ENCODE peak calls at places on chromosome 21, in four cellular contexts. C is transverse colon, L is pancreas, Q is Peyer's patch. B is an unnamed sample.

GRCh38 chr21:14567557-14568279 is 21.6 kb upstream of the SAMSN1 start:
- DNase-seq in C (no peak), L (no peak), Q (peak), B (no peak)

GRCh38 chr21:45016031-45016430 is 58.3 kb upstream of the ADARB1 start:
- DNase-seq in C (no peak), L (no peak), Q (no peak), B (peak)

GRCh38 chr21:26148071-26148470 is 22.5 kb downstream of the APP start:
- DNase-seq in C (no peak), L (no peak), Q (no peak), B (no peak)

GRCh38 chr21:45403825-45404725 is 890 bp upstream of the COL18A1 start:
- DNase-seq in C (peak), L (no peak), Q (no peak), B (peak)

GRCh38 chr21:38531610-38532009 is 33.3 kb upstream of the ERG start:
- DNase-seq in C (no peak), L (no peak), Q (no peak), B (no peak)

GRCh38 chr21:17708541-17709265 is 96.0 kb upstream of the BTG3 start:
- DNase-seq in C (no peak), L (no peak), Q (no peak), B (no peak)

GRCh38 chr21:23660560-23660959 is 1946.7 kb downstream of the MRPL39 start:
- DNase-seq in C (no peak), L (no peak), Q (no peak), B (no peak)

GRCh38 chr21:46150491-46151121 is 4.8 kb downstream of the FTCD start:
- DNase-seq in C (peak), L (no peak), Q (no peak), B (peak)

GRCh38 chr21:37855568-37856391 is 60.5 kb downstream of the KCNJ6 start:
- DNase-seq in C (no peak), L (no peak), Q (no peak), B (no peak)

GRCh38 chr21:45153358-45154318 is 79.3 kb downstream of the ADARB1 start:
- DNase-seq in C (no peak), L (no peak), Q (peak), B (no peak)

GRCh38 chr21:41366522-41367151 is 4.8 kb downstream of the MX2 start:
- DNase-seq in C (peak), L (peak), Q (peak), B (no peak)

GRCh38 chr21:44927587-44928461 is 7.1 kb upstream of the ITGB2 start:
- DNase-seq in C (peak), L (no peak), Q (peak), B (peak)

GRCh38 chr21:18451679-18452078 is 48.1 kb upstream of the TMPRSS15 start:
- DNase-seq in C (no peak), L (no peak), Q (no peak), B (no peak)

GRCh38 chr21:31985398-31985797 is 112.6 kb downstream of the HUNK start:
- DNase-seq in C (no peak), L (no peak), Q (no peak), B (no peak)

GRCh38 chr21:14273736-14274538 is 58.0 kb downstream of the RBM11 start:
- DNase-seq in C (peak), L (peak), Q (no peak), B (no peak)

GRCh38 chr21:15706686-15707085 is 23.1 kb upstream of the USP25 start:
- DNase-seq in C (peak), L (no peak), Q (no peak), B (peak)

GRCh38 chr21:27268290-27268689 is 301.4 kb upstream of the ADAMTS5 start:
- DNase-seq in C (no peak), L (no peak), Q (no peak), B (no peak)

GRCh38 chr21:14916676-14917141 is 148.1 kb downstream of the NRIP1 start:
- DNase-seq in C (peak), L (no peak), Q (no peak), B (no peak)

GRCh38 chr21:45887121-45887611 is 94.4 kb upstream of the COL6A1 start:
- DNase-seq in C (no peak), L (no peak), Q (no peak), B (peak)

GRCh38 chr21:45640888-45641479 is 2.5 kb upstream of the PCBP3 start:
- DNase-seq in C (peak), L (no peak), Q (peak), B (no peak)

GRCh38 chr21:31444061-31444460 is 100.0 kb upstream of the TIAM1 start:
- DNase-seq in C (no peak), L (no peak), Q (peak), B (no peak)

GRCh38 chr21:45530423-45531113 is 11.7 kb downstream of the SLC19A1 start:
- DNase-seq in C (peak), L (no peak), Q (no peak), B (peak)

GRCh38 chr21:26965567-26966359 is 1.1 kb downstream of the ADAMTS5 start:
- DNase-seq in C (peak), L (peak), Q (no peak), B (peak)

DNA sequence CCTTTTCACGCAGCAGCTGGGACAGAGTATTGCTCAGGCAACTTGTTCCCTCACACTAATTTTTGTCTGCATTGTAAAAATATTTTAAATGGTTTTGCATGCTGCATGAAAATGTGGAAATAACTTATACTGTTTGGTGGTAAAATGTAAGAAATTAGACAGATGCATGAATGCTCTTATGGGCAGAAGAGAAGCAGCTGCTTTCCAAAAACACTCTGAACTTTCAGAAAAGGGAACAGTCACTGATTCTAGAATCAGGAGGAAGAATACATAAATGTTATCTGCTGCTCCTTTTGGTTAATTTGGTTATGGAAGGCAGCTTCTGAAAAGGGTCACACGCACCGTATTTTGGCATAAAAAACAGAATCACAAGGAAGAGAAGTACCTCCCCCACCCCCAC is 87.0 kb upstream of the RUNX1 start:
- DNase-seq in C (no peak), L (no peak), Q (no peak), B (no peak)
- H3K27ac ChIP-seq in C (no peak), L (peak), Q (no peak), B (peak)

DNA sequence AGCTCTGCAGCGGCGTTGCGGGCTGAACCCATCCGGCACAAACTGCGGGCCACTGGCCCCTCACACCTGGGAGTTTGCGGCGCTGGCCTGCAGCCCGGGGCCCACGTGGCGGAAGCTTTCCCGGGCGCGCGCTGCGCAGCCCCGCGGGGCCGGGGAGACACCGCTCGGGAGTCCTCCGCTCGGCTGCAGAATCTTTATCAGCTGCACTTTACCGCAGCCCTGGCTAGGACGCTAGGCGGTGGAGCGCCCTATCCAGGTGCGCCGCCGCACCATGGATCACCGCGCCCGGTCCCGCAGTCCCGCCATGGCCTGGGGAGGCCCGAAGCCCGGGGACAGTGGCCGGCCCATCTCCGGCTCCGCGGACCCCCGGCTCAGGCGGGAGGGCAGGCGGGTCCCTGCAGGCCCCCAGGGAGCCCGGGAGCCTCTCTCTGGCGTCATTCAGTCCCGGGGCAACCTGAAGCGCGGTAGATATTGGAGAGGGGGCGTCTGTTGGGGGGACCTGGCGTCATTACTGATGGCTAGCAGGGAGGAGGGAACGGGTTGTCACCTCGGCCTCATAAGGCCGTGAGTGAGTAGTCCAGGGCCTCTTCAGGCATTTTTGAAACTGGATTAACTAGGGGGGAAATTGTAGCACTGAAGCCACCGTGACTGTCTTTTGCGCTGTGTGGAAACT is 5.7 kb upstream of the OLIG2 start:
- DNase-seq in C (no peak), L (no peak), Q (no peak), B (no peak)
- TF ChIP-seq CTCF in C (no peak), L (no peak), Q (no peak), B (no peak)

DNA sequence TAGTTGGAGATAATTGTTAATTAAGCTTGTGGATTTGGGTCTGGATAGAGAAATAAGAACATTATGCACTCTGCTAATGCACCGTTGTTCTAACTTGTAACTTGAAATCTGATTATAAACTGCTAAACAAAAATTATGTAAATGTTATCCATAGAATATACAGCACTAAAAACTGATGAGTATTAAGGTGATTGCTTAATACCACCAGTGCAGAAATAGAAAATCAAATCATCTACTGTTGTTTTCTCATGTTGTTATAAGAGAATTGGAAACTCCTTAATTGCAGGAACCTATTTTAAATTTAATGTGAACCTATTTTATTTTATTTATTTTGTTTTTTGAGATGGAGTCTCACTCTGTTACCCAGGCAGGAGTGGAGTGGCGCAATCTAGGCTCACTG is 125.7 kb downstream of the ITSN1 start:
- DNase-seq in C (no peak), L (no peak), Q (no peak), B (no peak)
- H3K4me3 ChIP-seq in C (no peak), L (no peak), Q (no peak), B (no peak)

GRCh38 chr21:33289199-33289819 is 23.1 kb downstream of the IL10RB start:
- DNase-seq in C (no peak), L (no peak), Q (no peak), B (no peak)

GRCh38 chr21:33281101-33281652 is 15.0 kb downstream of the IL10RB start:
- DNase-seq in C (no peak), L (no peak), Q (no peak), B (no peak)

GRCh38 chr21:33286600-33287456 is 20.7 kb downstream of the IL10RB start:
- DNase-seq in C (peak), L (peak), Q (no peak), B (no peak)

GRCh38 chr21:33290441-33290840 is 24.3 kb downstream of the IL10RB start:
- DNase-seq in C (peak), L (no peak), Q (no peak), B (no peak)

DNA sequence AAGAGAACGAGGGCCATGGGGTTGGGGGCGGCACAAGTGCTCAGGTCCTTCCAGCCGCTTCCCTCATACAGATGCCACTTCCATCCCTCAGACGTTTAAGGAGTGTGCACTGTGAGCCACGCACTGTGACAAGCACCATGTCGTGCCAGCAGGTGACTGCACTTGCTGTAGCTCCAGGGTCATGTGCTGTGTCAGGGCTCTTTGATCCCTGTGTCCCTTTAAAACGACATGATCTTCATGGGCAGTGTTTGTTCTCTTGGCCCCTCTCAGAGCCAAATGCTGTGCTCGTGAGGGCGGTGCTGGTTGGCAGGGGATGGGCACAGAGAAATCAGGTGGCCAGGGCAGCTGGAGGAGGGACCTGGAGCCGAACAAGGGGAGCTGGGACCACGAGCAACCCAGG is 19.9 kb downstream of the IL10RB start:
- DNase-seq in C (no peak), L (no peak), Q (no peak), B (no peak)
- H3K27ac ChIP-seq in C (peak), L (peak), Q (peak), B (peak)

GRCh38 chr21:36429672-36430546 is 44.7 kb downstream of the CHAF1B start:
- DNase-seq in C (peak), L (peak), Q (peak), B (peak)
- TF ChIP-seq CTCF in C (no peak), L (no peak), Q (no peak), B (peak)

DNA sequence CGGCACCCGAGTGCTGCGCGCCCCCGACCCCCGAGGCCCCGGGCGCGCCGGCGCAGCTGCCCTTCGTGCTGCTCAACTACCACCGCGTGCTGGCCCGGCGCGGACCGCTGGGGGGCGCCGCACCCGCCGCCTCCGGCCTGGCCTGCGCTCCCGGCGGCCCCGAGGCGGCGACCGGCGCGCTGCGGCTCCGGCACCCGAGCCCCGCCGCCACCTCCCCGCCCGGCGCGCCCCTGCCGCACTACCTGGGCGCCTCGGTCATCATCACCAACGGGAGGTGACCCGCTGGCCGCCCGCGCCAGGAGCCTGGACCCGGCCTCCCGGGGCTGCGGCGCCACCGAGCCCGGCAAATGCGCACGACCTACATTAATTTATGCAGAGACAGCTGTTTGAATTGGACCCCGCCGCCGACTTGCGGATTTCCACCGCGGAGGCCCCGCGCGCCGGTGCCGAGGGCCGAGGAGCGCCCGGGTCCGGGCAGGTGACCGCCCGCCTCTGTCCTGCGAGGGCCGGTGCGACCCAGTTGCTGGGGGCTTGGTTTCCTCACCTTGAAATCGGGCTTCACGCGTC is 49.0 kb downstream of the SIM2 start:
- DNase-seq in C (peak), L (peak), Q (no peak), B (no peak)
- H3K4me3 ChIP-seq in C (peak), L (peak), Q (peak), B (no peak)

DNA sequence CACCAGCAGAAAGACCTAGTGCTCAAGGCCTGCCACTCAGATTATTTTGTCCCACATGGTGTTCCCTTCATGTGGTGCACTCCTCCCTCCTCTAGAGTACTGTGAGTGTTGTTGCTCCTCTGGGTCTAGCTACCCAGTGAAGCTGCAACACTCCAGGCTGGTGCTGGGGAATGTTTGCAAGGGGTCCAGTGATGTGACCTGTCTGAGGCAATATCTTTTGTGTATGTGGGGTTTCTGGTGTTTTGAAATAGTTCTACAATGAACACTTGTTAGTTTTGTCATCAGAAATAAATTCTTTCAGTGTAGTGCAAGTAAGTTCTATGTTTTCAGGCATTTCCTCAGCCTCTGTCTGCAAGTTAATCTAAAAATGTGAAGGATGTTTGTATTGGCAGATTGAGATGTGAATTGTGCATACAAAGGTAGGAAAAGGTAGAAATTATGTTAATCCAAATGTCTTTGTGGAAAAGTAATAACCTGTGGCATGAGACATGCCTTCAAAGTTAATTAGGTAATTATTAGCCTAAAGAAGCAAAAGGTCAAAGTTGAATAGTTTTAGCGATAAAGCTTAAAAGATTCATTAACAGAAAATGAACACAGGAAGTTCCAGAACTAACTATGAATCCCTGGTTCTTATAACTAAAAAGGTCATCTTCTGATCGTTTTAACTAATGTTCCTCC is 616.8 kb downstream of the LTN1 start:
- DNase-seq in C (no peak), L (no peak), Q (no peak), B (no peak)
- H3K27ac ChIP-seq in C (no peak), L (no peak), Q (no peak), B (no peak)

GRCh38 chr21:42975886-42976608 is 1.7 kb downstream of the PKNOX1 start:
- DNase-seq in C (no peak), L (no peak), Q (no peak), B (no peak)

GRCh38 chr21:42974832-42975820 is 764 bp downstream of the PKNOX1 start:
- DNase-seq in C (peak), L (peak), Q (peak), B (no peak)

GRCh38 chr21:42971897-42972275 is 2.5 kb upstream of the PKNOX1 start:
- DNase-seq in C (no peak), L (no peak), Q (no peak), B (no peak)

GRCh38 chr21:42973309-42973990 is 912 bp upstream of the PKNOX1 start:
- DNase-seq in C (no peak), L (peak), Q (no peak), B (no peak)

DNA sequence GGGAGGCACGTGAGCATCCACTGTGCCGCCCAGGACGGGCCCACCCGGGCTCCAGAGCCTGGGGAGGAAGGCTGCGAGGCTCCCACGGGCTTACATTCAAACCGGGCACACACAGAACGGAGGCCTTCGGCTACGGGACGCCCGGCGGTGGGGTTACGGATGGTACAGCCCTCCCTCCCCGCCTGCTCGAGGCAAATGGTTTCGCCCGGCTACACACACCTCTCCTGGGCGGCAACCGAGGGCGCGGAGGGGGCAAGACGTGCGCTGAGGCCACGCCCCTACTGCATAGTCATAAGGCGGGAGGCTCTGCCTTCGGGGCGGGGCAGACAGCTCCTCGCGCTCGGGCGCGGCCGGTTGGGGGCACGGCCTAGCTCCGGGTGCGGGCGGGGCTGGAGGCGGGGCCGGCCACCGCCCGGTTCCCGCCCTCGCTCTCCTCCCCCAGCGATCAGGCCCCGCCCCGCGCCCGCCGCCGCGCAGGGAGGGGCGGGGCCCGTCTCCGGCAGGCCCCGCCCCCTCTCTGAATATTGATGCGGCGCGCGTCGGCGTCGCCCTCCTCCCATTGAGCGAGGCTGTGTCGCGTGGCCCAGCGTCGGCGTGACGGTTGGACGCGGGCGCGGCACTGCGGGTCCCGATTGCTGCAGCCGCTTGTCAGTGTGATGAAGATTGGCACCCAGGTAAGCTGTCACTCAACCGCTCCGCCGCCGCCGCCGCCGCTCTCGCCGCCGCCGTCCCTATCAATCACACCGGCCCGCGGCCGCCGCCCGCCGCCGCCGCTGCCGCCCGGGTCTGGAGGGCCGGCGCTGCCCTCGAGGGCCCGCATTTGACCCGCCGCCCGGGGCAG is at the start of gene PKNOX1:
- DNase-seq in C (peak), L (peak), Q (peak), B (peak)
- TF ChIP-seq CTCF in C (no peak), L (no peak), Q (peak), B (no peak)

DNA sequence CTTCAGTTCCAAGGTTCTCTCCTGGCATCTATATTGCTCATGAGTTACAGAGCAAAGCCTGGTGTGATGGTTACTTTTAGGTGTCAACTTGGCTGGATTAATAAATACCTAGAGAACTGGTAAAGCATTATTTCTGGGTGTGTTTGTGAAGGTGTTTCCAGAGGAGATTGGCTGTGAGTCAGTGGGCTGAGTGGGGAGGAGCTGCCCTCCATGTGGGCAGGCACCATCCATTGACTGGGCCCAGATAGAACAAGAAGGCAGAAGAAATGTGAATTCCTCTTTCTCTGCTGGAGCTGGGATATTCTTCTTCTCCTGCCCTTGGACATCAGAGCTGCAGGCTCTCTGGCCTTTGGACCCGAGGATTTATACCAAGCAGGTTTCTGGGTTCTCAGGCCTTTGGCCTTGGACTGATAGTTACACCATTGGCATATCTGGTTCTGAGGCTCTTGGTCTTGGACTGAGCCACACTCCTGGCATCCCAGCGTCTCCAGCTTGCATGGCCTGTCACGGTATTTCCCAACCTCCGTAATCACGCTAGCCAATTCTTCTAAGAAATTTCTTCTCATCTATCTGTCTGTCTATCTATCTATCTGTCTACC is 44.5 kb downstream of the B3GALT5 start:
- DNase-seq in C (no peak), L (peak), Q (no peak), B (no peak)
- H3K4me3 ChIP-seq in C (peak), L (no peak), Q (no peak), B (no peak)